ENCODE peak calls at places on chromosomes 11 and 22, in four cellular contexts. One of them, this sample, is unnamed.

GRCh38 chr22:49807780-49808708 is 19.6 kb downstream of the BRD1 start:
- DNase-seq in A549: no peak
- DNase-seq in GM12864: no peak
- DNase-seq in non-pigmented ciliary epithelial cell: no peak
- DNase-seq in this sample: no peak

GRCh38 chr11:67463680-67464410 is 5.2 kb downstream of the TMEM134 start:
- DNase-seq in A549: peak
- DNase-seq in GM12864: no peak
- DNase-seq in non-pigmented ciliary epithelial cell: no peak
- DNase-seq in this sample: no peak

GRCh38 chr11:59560702-59561469 is 49.5 kb downstream of the OR4D9 start:
- DNase-seq in A549: peak
- DNase-seq in GM12864: peak
- DNase-seq in non-pigmented ciliary epithelial cell: no peak
- DNase-seq in this sample: peak

GRCh38 chr22:21641795-21642583 is at the start of gene SDF2L1:
- DNase-seq in A549: peak
- DNase-seq in GM12864: peak
- DNase-seq in non-pigmented ciliary epithelial cell: peak
- DNase-seq in this sample: peak

GRCh38 chr11:34145073-34145472 is 39.6 kb downstream of the NAT10 start:
- DNase-seq in A549: no peak
- DNase-seq in GM12864: peak
- DNase-seq in non-pigmented ciliary epithelial cell: no peak
- DNase-seq in this sample: peak

GRCh38 chr11:68977781-68978625 is 2.8 kb downstream of the MRGPRD start:
- DNase-seq in A549: no peak
- DNase-seq in GM12864: no peak
- DNase-seq in non-pigmented ciliary epithelial cell: no peak
- DNase-seq in this sample: no peak

GRCh38 chr22:31329029-31329428 is 17.1 kb downstream of the PATZ1 start:
- DNase-seq in A549: no peak
- DNase-seq in GM12864: no peak
- DNase-seq in non-pigmented ciliary epithelial cell: no peak
- DNase-seq in this sample: no peak

GRCh38 chr11:2775083-2775625 is 75.4 kb upstream of the KCNQ1OT1 start:
- DNase-seq in A549: no peak
- DNase-seq in GM12864: no peak
- DNase-seq in non-pigmented ciliary epithelial cell: no peak
- DNase-seq in this sample: peak

GRCh38 chr11:83159901-83160865 is 3.3 kb downstream of the PCF11 start:
- DNase-seq in A549: peak
- DNase-seq in GM12864: no peak
- DNase-seq in non-pigmented ciliary epithelial cell: no peak
- DNase-seq in this sample: no peak

GRCh38 chr22:49026476-49027121 is 801.1 kb downstream of the BRD1 start:
- DNase-seq in A549: peak
- DNase-seq in GM12864: no peak
- DNase-seq in non-pigmented ciliary epithelial cell: no peak
- DNase-seq in this sample: no peak

GRCh38 chr11:114929351-114929750 is 251.0 kb downstream of the NXPE2 start:
- DNase-seq in A549: no peak
- DNase-seq in GM12864: no peak
- DNase-seq in non-pigmented ciliary epithelial cell: no peak
- DNase-seq in this sample: no peak

GRCh38 chr11:17794981-17795380 is 60.4 kb downstream of the KCNC1 start:
- DNase-seq in A549: no peak
- DNase-seq in GM12864: no peak
- DNase-seq in non-pigmented ciliary epithelial cell: no peak
- DNase-seq in this sample: no peak

GRCh38 chr11:65426839-65427690 is 4.5 kb downstream of the NEAT1 start:
- DNase-seq in A549: peak
- DNase-seq in GM12864: no peak
- DNase-seq in non-pigmented ciliary epithelial cell: no peak
- DNase-seq in this sample: no peak

GRCh38 chr11:1288426-1289151 is 20.8 kb downstream of the TOLLIP start:
- DNase-seq in A549: no peak
- DNase-seq in GM12864: no peak
- DNase-seq in non-pigmented ciliary epithelial cell: no peak
- DNase-seq in this sample: no peak

GRCh38 chr11:68025047-68025446 is 5.4 kb upstream of the NDUFS8 start:
- DNase-seq in A549: no peak
- DNase-seq in GM12864: no peak
- DNase-seq in non-pigmented ciliary epithelial cell: no peak
- DNase-seq in this sample: no peak

GRCh38 chr11:78773077-78773476 is 198.4 kb upstream of the NARS2 start:
- DNase-seq in A549: no peak
- DNase-seq in GM12864: no peak
- DNase-seq in non-pigmented ciliary epithelial cell: no peak
- DNase-seq in this sample: no peak

GRCh38 chr11:123235687-123236261 is 40.7 kb upstream of the CLMP start:
- DNase-seq in A549: no peak
- DNase-seq in GM12864: no peak
- DNase-seq in non-pigmented ciliary epithelial cell: no peak
- DNase-seq in this sample: no peak

GRCh38 chr11:119434531-119435330 is 11.8 kb upstream of the THY1 start:
- DNase-seq in A549: no peak
- DNase-seq in GM12864: no peak
- DNase-seq in non-pigmented ciliary epithelial cell: no peak
- DNase-seq in this sample: no peak

GRCh38 chr11:104916442-104916841 is 18.2 kb upstream of the CASP12 start:
- DNase-seq in A549: no peak
- DNase-seq in GM12864: no peak
- DNase-seq in non-pigmented ciliary epithelial cell: no peak
- DNase-seq in this sample: no peak

GRCh38 chr22:19991645-19992451 is 24.8 kb downstream of the ARVCF start:
- DNase-seq in A549: no peak
- DNase-seq in GM12864: no peak
- DNase-seq in non-pigmented ciliary epithelial cell: no peak
- DNase-seq in this sample: no peak

GRCh38 chr22:30920407-30920806 is 48.2 kb downstream of the MORC2 start:
- DNase-seq in A549: peak
- DNase-seq in GM12864: peak
- DNase-seq in non-pigmented ciliary epithelial cell: peak
- DNase-seq in this sample: peak

GRCh38 chr11:9693801-9694553 is 30.1 kb downstream of the SWAP70 start:
- DNase-seq in A549: no peak
- DNase-seq in GM12864: no peak
- DNase-seq in non-pigmented ciliary epithelial cell: no peak
- DNase-seq in this sample: no peak